ENCODE peak calls at places on chromosomes 1 and 21, in six cellular contexts. C is hepatocyte, E is posterior vena cava, V is K562, H is cardiac fibroblast, G is fibroblast of lung. N is an unnamed sample.

GRCh38 chr1:172906778-172907592 is 143.8 kb downstream of the TNFSF18 start:
- DNase-seq in C (peak), E (no peak), V (peak), H (peak), G (peak), N (peak)

GRCh38 chr1:31503581-31503980 is 72.7 kb upstream of the TINAGL1 start:
- DNase-seq in C (no peak), E (no peak), V (no peak), H (no peak), G (no peak), N (no peak)

GRCh38 chr1:203612932-203613682 is 13.5 kb upstream of the ATP2B4 start:
- DNase-seq in C (no peak), E (no peak), V (peak), H (no peak), G (no peak), N (peak)

GRCh38 chr1:13700521-13701273 is 709 bp downstream of the PRDM2 start:
- DNase-seq in C (peak), E (peak), V (peak), H (peak), G (peak), N (peak)

GRCh38 chr1:29193879-29194455 is 12.3 kb upstream of the SRSF4 start:
- DNase-seq in C (no peak), E (no peak), V (no peak), H (no peak), G (no peak), N (no peak)

GRCh38 chr1:246537441-246537840 is 28.6 kb downstream of the TFB2M start:
- DNase-seq in C (no peak), E (no peak), V (no peak), H (no peak), G (no peak), N (no peak)

GRCh38 chr1:45327644-45328515 is 1.2 kb downstream of the HPDL start:
- DNase-seq in C (no peak), E (no peak), V (no peak), H (no peak), G (no peak), N (no peak)

GRCh38 chr1:201562257-201562656 is 23.3 kb downstream of the NAV1 start:
- DNase-seq in C (peak), E (no peak), V (no peak), H (peak), G (peak), N (no peak)

GRCh38 chr1:64186138-64186897 is 17.1 kb upstream of the UBE2U start:
- DNase-seq in C (no peak), E (no peak), V (no peak), H (no peak), G (no peak), N (no peak)

GRCh38 chr1:230746617-230747016 is 571 bp upstream of the CAPN9 start:
- DNase-seq in C (no peak), E (no peak), V (no peak), H (no peak), G (no peak), N (no peak)

GRCh38 chr21:26072891-26073615 is 97.5 kb downstream of the APP start:
- DNase-seq in C (no peak), E (no peak), V (no peak), H (peak), G (peak), N (no peak)

GRCh38 chr1:18948048-18948912 is 8.2 kb downstream of the IFFO2 start:
- DNase-seq in C (no peak), E (no peak), V (no peak), H (peak), G (no peak), N (no peak)

GRCh38 chr1:226176870-226177269 is 9.7 kb downstream of the ACBD3 start:
- DNase-seq in C (no peak), E (no peak), V (no peak), H (peak), G (no peak), N (no peak)

GRCh38 chr1:18836654-18837053 is 22.8 kb downstream of the TAS1R2 start:
- DNase-seq in C (no peak), E (no peak), V (peak), H (no peak), G (no peak), N (no peak)

GRCh38 chr1:25450894-25451293 is 20.2 kb downstream of the MACO1 start:
- DNase-seq in C (no peak), E (no peak), V (no peak), H (no peak), G (no peak), N (no peak)

GRCh38 chr1:38037481-38037939 is 9.1 kb downstream of the POU3F1 start:
- DNase-seq in C (no peak), E (no peak), V (peak), H (peak), G (no peak), N (no peak)

GRCh38 chr1:64006276-64007051 is 197.0 kb upstream of the UBE2U start:
- DNase-seq in C (peak), E (no peak), V (peak), H (peak), G (peak), N (no peak)

GRCh38 chr1:28046716-28047115 is 41.7 kb downstream of the EYA3 start:
- DNase-seq in C (no peak), E (no peak), V (no peak), H (no peak), G (no peak), N (no peak)

GRCh38 chr1:160629286-160630210 is 17.3 kb downstream of the SLAMF1 start:
- DNase-seq in C (peak), E (no peak), V (no peak), H (no peak), G (no peak), N (peak)

N was measured in MM.1S.